ENCODE peak calls at places on chromosomes 2 and 18, in ten cellular contexts. R, T, X, D, F, L, S, B, J and N are unnamed samples. For H3K9me3, the result is how much of the 10 kb centered on the place peaks cover.

GRCh38 chr18:35582899-35583558 is 1.5 kb downstream of the GALNT1 start:
- DNase-seq in D (no peak), B (no peak), R (no peak), S (no peak), F (no peak), J (no peak), T (no peak), L (no peak), X (no peak), N (no peak)

GRCh38 chr2:173202570-173202969 is 126.9 kb downstream of the MAP3K20 start:
- DNase-seq in R (no peak), J (no peak), L (no peak), F (no peak), B (no peak), S (no peak), T (no peak), D (no peak), X (no peak), N (no peak)

GRCh38 chr2:205161156-205161555 is 521.1 kb upstream of the NRP2 start:
- DNase-seq in X (no peak), B (no peak), L (no peak), F (no peak), T (no peak), S (no peak), D (no peak), R (no peak), J (no peak), N (no peak)

GRCh38 chr2:27320958-27321543 is 1.8 kb downstream of the MPV17 start:
- DNase-seq in D (peak), B (no peak), S (peak), J (peak), F (no peak), R (no peak), T (peak), L (no peak), X (peak), N (no peak)

GRCh38 chr2:215619022-215619958 is 183.4 kb upstream of the FN1 start:
- DNase-seq in X (no peak), L (no peak), T (no peak), F (no peak), D (no peak), B (no peak), R (no peak), S (no peak), J (no peak), N (no peak)

GRCh38 chr2:119517433-119517832 is 6.8 kb downstream of the SCTR start:
- DNase-seq in L (no peak), T (peak), B (no peak), R (no peak), S (peak), F (peak), X (peak), D (peak), J (peak), N (peak)

GRCh38 chr18:7221424-7222155 is 9.3 kb upstream of the LRRC30 start:
- DNase-seq in S (peak), X (no peak), R (no peak), F (peak), L (no peak), J (no peak), T (no peak), B (no peak), D (no peak), N (no peak)

GRCh38 chr2:45551862-45552261 is 59.2 kb downstream of the SRBD1 start:
- DNase-seq in D (no peak), B (no peak), S (no peak), R (no peak), F (no peak), L (no peak), T (no peak), X (no peak), J (no peak), N (no peak)

GRCh38 chr2:241547781-241548450 is 10.6 kb upstream of the BOK start:
- DNase-seq in F (no peak), J (no peak), D (peak), T (no peak), R (peak), X (no peak), B (no peak), S (no peak), L (no peak), N (no peak)

GRCh38 chr2:107414376-107414775 is 412.3 kb upstream of the RGPD4 start:
- DNase-seq in D (no peak), B (no peak), F (no peak), X (no peak), R (no peak), J (no peak), S (no peak), T (no peak), L (no peak), N (no peak)

GRCh38 chr2:77807531-77808215 is 285.5 kb upstream of the LRRTM4 start:
- DNase-seq in J (no peak), T (no peak), B (no peak), F (no peak), X (no peak), R (no peak), S (no peak), D (no peak), L (no peak), N (no peak)

GRCh38 chr2:233707979-233708644 is 4.6 kb upstream of the UGT1A5 start:
- DNase-seq in T (no peak), D (no peak), R (no peak), J (no peak), L (no peak), F (no peak), B (no peak), X (no peak), S (no peak), N (no peak)

GRCh38 chr18:24659837-24660720 is 199.6 kb downstream of the HRH4 start:
- DNase-seq in X (no peak), L (peak), R (peak), J (peak), T (peak), D (no peak), S (peak), B (peak), F (no peak), N (peak)

GRCh38 chr18:49613141-49613641 is 51.3 kb downstream of the LIPG start:
- DNase-seq in J (no peak), X (no peak), T (no peak), F (peak), D (no peak), L (no peak), S (no peak), R (no peak), B (no peak), N (no peak)

GRCh38 chr2:223563462-223563861 is 38.7 kb downstream of the SCG2 start:
- DNase-seq in X (no peak), T (no peak), F (no peak), J (no peak), S (no peak), B (no peak), L (no peak), D (no peak), R (no peak), N (no peak)

GRCh38 chr2:164868563-164869419 is 27.2 kb upstream of the COBLL1 start:
- DNase-seq in R (no peak), B (no peak), X (no peak), S (no peak), D (no peak), L (no peak), F (no peak), J (no peak), T (no peak), N (no peak)

GRCh38 chr2:228181098-228182019 is at the start of gene SPHKAP:
- DNase-seq in X (peak), S (peak), D (no peak), F (peak), J (peak), R (peak), B (no peak), T (no peak), L (no peak), N (peak)

GRCh38 chr2:96408631-96409542 is 73.3 kb downstream of the NCAPH start:
- DNase-seq in T (no peak), L (no peak), B (no peak), S (peak), F (no peak), R (no peak), J (peak), D (no peak), X (no peak), N (peak)

GRCh38 chr2:27236626-27237025 is 19.5 kb downstream of the CAD start:
- DNase-seq in T (no peak), R (no peak), D (no peak), X (no peak), F (no peak), J (no peak), S (no peak), L (no peak), B (no peak), N (no peak)

GRCh38 chr2:23301151-23301550 is 83.8 kb upstream of the KLHL29 start:
- DNase-seq in L (no peak), B (no peak), T (no peak), J (no peak), F (no peak), X (no peak), D (no peak), S (no peak), R (no peak), N (no peak)

GRCh38 chr2:157124731-157125130 is 132.8 kb upstream of the GALNT5 start:
- DNase-seq in L (no peak), J (no peak), D (no peak), F (no peak), B (no peak), R (no peak), T (no peak), X (no peak), S (no peak), N (no peak)

GRCh38 chr2:187876554-187876953 is 322.3 kb upstream of the TFPI start:
- DNase-seq in B (no peak), L (no peak), J (no peak), T (no peak), R (no peak), D (no peak), F (no peak), S (no peak), X (no peak), N (no peak)

GRCh38 chr2:101533611-101534601 is 59.0 kb upstream of the RFX8 start:
- DNase-seq in X (no peak), D (no peak), T (no peak), S (no peak), B (no peak), J (peak), L (no peak), R (no peak), F (peak), N (no peak)

GRCh38 chr2:44515416-44515815 is 153.7 kb downstream of the CAMKMT start:
- DNase-seq in S (no peak), L (no peak), J (no peak), T (no peak), R (no peak), D (no peak), F (no peak), X (no peak), B (no peak), N (no peak)

GRCh38 chr18:72674710-72675109 is 130.6 kb upstream of the CBLN2 start:
- DNase-seq in S (no peak), T (no peak), X (no peak), R (no peak), J (no peak), L (no peak), B (no peak), D (no peak), F (no peak), N (no peak)

GRCh38 chr2:62938126-62938525 is 112.5 kb upstream of the OTX1 start:
- DNase-seq in F (no peak), J (no peak), L (no peak), S (no peak), B (no peak), R (no peak), D (no peak), X (no peak), T (no peak), N (no peak)

GRCh38 chr2:161972866-161973265 is 101.1 kb downstream of the DPP4 start:
- DNase-seq in L (no peak), F (no peak), S (no peak), X (no peak), D (no peak), B (no peak), R (no peak), T (no peak), J (no peak), N (no peak)

GRCh38 chr2:190649035-190649797 is at the start of gene NAB1:
- DNase-seq in D (peak), F (peak), T (peak), R (peak), L (peak), X (peak), J (peak), B (peak), S (peak), N (peak)

GRCh38 chr18:33924576-33924975 is 300.1 kb downstream of the NOL4 start:
- DNase-seq in X (no peak), B (no peak), L (no peak), D (no peak), R (no peak), S (no peak), F (no peak), J (no peak), T (no peak), N (no peak)

DNA sequence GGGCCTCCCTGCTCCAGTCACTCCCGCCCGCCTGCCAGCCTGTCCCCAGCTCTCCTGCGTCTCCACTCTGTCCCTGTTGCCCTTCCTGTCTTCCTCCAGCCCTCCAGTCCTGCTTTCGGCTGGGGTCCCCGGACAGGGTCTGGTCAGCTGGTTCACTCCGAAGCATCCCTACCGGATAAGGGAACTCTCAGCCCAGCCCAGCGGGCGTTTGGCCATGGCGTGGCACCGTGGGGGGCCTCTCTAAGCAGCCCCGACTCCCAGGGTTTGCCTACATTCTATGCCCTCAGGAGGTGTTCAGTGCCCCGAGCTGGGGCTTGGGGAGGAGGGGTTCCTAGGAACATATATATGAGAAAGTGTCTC is 183.0 kb upstream of the HAAO start:
- DNase-seq in S (no peak), B (no peak), F (no peak), L (no peak), R (no peak), D (no peak), X (peak), J (no peak), T (no peak), N (no peak)
- H3K4me3 ChIP-seq in S (peak), B (no peak), F (peak), L (no peak), R (no peak), D (no peak), X (peak), J (peak), T (peak), N (peak)

DNA sequence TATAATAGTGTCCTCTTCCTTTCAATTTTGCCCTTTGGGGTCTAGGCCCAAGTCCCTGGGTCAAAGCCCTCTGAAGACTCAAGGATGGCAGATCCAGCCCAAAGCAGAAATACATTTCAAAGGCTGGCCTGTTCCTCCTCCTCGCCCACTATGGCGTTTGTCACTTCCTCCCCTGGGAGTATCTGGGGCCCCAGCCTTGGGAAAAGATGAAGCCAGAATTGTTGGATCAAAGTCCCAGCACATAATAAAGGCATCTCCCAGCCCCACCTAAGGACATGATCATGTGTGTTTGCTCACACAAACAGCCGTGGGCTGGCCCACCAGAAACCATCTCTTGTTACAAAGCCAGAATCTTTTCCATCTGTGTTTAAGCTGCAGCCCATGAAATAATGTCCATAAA is 50.0 kb upstream of the HAAO start:
- DNase-seq in R (no peak), D (no peak), F (no peak), S (no peak), J (no peak), X (no peak), T (no peak), B (no peak), L (no peak), N (no peak)
- H3K9me3 ChIP-seq in R (under half), D (under half), F (under half), S (under half), J (under half), X (under half), T (under half), B (under half), L (under half), N (under half)

GRCh38 chr2:238430781-238431180 is 4.1 kb downstream of the ASB1 start:
- DNase-seq in B (no peak), J (no peak), F (no peak), X (no peak), S (no peak), R (no peak), D (no peak), L (no peak), T (no peak), N (no peak)
- H3K4me3 ChIP-seq in B (no peak), J (no peak), F (no peak), X (no peak), S (no peak), R (no peak), D (no peak), L (no peak), T (no peak), N (no peak)

GRCh38 chr2:51649366-51649765 is 617.4 kb upstream of the NRXN1 start:
- DNase-seq in X (no peak), B (no peak), S (no peak), J (no peak), D (no peak), T (no peak), L (no peak), F (no peak), R (no peak), N (no peak)
- H3K9me3 ChIP-seq in X (under half), B (under half), S (under half), J (under half), D (under half), T (under half), L (under half), F (under half), R (under half), N (under half)

DNA sequence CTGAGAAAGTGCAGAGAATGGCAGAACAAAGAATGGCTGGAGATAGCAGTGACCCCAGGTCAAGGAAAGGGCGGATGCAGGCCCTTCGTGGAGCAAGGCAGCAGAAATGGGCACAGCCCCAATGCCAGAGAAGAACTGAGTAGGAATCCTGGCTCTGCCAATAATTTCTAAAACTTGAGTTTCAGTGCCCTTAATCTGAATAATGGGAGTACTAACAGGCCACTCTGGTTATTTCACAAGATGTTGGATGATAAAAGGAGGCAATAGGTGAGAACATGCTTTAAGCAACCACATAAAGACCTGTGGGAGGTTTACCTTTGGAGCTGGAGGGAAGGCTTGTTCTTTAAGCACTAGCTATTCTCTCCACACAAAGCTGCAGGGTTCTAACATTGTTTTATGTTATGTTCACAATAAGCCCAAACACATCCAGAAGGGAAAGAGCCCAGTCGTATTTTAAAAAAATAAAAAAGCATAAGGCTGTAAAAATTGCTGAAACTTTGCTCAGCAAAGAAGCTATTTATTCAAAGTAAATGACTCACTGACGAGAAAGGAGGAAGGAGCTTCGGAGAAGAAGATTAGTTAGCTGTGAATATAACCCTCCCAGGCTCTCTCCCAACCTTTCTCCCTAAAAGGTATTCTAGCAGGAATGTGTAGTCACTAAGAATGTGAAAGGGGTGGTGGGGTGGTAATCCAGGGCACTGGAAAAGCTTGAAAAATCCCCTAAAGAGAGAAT is 470.2 kb downstream of the TXNL1 start:
- DNase-seq in J (peak), R (peak), L (no peak), X (no peak), S (no peak), D (no peak), F (no peak), T (no peak), B (no peak), N (no peak)
- H3K4me3 ChIP-seq in J (no peak), R (no peak), L (no peak), X (no peak), S (no peak), D (no peak), F (no peak), T (no peak), B (no peak), N (no peak)

DNA sequence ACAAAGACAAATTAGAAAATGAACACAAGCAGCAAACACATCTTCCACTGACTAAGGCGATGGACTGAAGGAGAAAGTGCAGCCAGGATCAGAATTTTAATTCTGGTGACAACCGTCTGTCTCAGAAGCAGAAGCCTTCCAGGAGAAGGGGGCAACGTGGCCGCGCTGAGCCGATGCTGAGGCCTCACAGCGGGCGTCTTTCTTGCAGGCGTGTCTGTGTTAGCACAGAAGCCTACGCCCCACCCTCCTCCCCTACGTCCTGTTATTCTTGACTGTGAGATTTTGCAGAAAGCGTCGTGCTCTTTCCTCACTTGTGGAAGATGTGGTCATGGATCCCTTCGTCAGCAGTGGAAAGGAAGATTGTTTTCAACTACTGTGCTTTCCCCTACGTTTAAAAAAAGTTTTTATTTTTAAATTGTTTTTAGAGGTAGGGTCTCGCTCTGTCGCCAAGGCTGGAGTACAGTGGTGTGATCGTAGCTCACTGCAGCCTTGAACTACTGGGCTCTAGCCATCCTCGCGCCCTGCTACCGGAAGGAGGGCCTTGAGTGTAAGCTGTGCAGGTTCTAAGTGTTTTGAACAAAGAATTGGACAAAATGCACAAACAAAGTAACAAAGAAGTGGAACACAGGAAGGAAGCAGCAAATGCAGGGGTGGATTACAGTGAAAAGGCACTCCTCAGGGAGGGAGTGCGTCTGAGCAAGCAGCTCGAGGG is 422.0 kb downstream of the GALR1 start:
- DNase-seq in X (no peak), T (no peak), F (no peak), S (no peak), R (no peak), J (no peak), L (no peak), B (no peak), D (no peak), N (no peak)
- H3K9me3 ChIP-seq in X (under half), T (under half), F (under half), S (under half), R (under half), J (under half), L (under half), B (under half), D (under half), N (under half)

GRCh38 chr2:56613254-56613653 is 429.5 kb downstream of the CCDC85A start:
- DNase-seq in S (no peak), J (no peak), B (no peak), L (no peak), R (no peak), X (no peak), T (no peak), D (no peak), F (no peak), N (no peak)
- H3K4me3 ChIP-seq in S (no peak), J (no peak), B (no peak), L (no peak), R (no peak), X (no peak), T (no peak), D (no peak), F (no peak), N (no peak)

DNA sequence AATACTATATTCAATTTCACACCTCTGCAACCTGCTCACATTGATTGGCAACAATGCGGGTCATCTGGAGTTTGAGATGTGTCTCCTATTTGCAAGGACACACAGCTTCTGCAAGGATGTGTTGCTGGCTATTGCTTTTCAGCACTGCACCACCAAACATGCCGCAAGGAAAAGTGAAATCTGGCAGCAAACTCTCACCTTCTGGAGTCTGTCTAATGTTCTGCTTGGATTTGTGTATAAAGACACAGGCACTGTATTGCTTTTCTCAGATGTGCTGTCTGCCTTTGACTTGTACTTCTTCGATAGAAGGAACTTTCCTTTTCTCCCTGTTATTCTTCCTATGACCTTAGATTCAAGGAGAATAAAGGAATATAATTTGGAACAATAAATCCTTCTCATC is 138.6 kb upstream of the EPHA4 start:
- DNase-seq in R (no peak), X (no peak), D (no peak), F (no peak), S (no peak), T (no peak), J (no peak), B (no peak), L (no peak), N (no peak)
- H3K9me3 ChIP-seq in R (under half), X (under half), D (under half), F (under half), S (under half), T (under half), J (under half), B (under half), L (under half), N (under half)